ENCODE peak calls at places on chromosomes 12 and 14, in eight cellular contexts. Z, I, L, E, K, V, R and W are unnamed samples.

GRCh38 chr12:53719649-53720048 is 7.6 kb downstream of the CALCOCO1 start:
- DNase-seq in Z (no peak), I (no peak), L (peak; percentile 43), E (no peak), K (no peak), V (peak; percentile 20), R (no peak), W (no peak)

GRCh38 chr12:63450821-63451220 is 217.5 kb downstream of the DPY19L2 start:
- DNase-seq in Z (no peak), I (no peak), L (no peak), E (no peak), K (no peak), V (no peak), R (no peak), W (no peak)

GRCh38 chr14:78758333-78758732 is 588.2 kb downstream of the NRXN3 start:
- DNase-seq in Z (no peak), I (no peak), L (peak; percentile 31), E (no peak), K (no peak), V (peak; percentile 54), R (no peak), W (peak; percentile 79)

GRCh38 chr12:94057262-94058151 is 90.9 kb upstream of the PLXNC1 start:
- DNase-seq in Z (no peak), I (no peak), L (peak; percentile 49), E (no peak), K (no peak), V (no peak), R (no peak), W (no peak)

GRCh38 chr12:12181516-12181915 is 85.3 kb downstream of the LRP6 start:
- DNase-seq in Z (no peak), I (no peak), L (peak; percentile 72), E (no peak), K (no peak), V (peak; percentile 74), R (no peak), W (no peak)

GRCh38 chr14:92254786-92255185 is 68.2 kb upstream of the SLC24A4 start:
- DNase-seq in Z (no peak), I (no peak), L (peak; percentile 52), E (no peak), K (no peak), V (peak; percentile 64), R (no peak), W (no peak)

GRCh38 chr14:61661471-61661988 is 33.8 kb upstream of the HIF1A start:
- DNase-seq in Z (no peak), I (no peak), L (peak; percentile 94), E (no peak), K (no peak), V (peak; percentile 65), R (no peak), W (no peak)

GRCh38 chr12:127570793-127571360 is 696.1 kb upstream of the TMEM132C start:
- DNase-seq in Z (no peak), I (no peak), L (peak; percentile 15), E (no peak), K (no peak), V (peak; percentile 47), R (no peak), W (no peak)

GRCh38 chr12:10242539-10242938 is 29.9 kb downstream of the GABARAPL1 start:
- DNase-seq in Z (no peak), I (no peak), L (no peak), E (no peak), K (no peak), V (no peak), R (no peak), W (no peak)

GRCh38 chr12:106679576-106679975 is 94.9 kb upstream of the RIC8B start:
- DNase-seq in Z (no peak), I (no peak), L (no peak), E (no peak), K (no peak), V (no peak), R (no peak), W (no peak)

GRCh38 chr14:70018713-70019201 is 139.5 kb downstream of the SMOC1 start:
- DNase-seq in Z (no peak), I (no peak), L (peak; percentile 60), E (no peak), K (peak; percentile 35), V (peak; percentile 28), R (no peak), W (no peak)

GRCh38 chr14:60183724-60184596 is 18.8 kb upstream of the DHRS7 start:
- DNase-seq in Z (no peak), I (no peak), L (peak; percentile 89), E (no peak), K (peak; percentile 66), V (peak; percentile 81), R (peak; percentile 75), W (peak; percentile 77)

GRCh38 chr14:64654072-64654899 is 49.9 kb upstream of the PLEKHG3 start:
- DNase-seq in Z (no peak), I (no peak), L (peak; percentile 74), E (no peak), K (no peak), V (peak; percentile 95), R (no peak), W (no peak)

GRCh38 chr14:48936352-48936751 is 649.8 kb downstream of the RPS29 start:
- DNase-seq in Z (no peak), I (no peak), L (no peak), E (no peak), K (no peak), V (peak; percentile 57), R (peak; percentile 3), W (no peak)

GRCh38 chr14:103808403-103809001 is 38.9 kb downstream of the PPP1R13B start:
- DNase-seq in Z (peak; percentile 43), I (peak; percentile 46), L (peak; percentile 80), E (no peak), K (peak; percentile 75), V (peak; percentile 76), R (peak; percentile 65), W (peak; percentile 89)

GRCh38 chr14:102998393-102998792 is 59.0 kb downstream of the CDC42BPB start:
- DNase-seq in Z (no peak), I (no peak), L (no peak), E (no peak), K (no peak), V (peak; percentile 33), R (no peak), W (no peak)

GRCh38 chr12:53057816-53058500 is 8.1 kb downstream of the TNS2 start:
- DNase-seq in Z (no peak), I (no peak), L (no peak), E (no peak), K (no peak), V (no peak), R (no peak), W (no peak)

GRCh38 chr12:112978163-112979081 is at the start of gene OAS2:
- DNase-seq in Z (peak; percentile 65), I (no peak), L (peak; percentile 83), E (no peak), K (peak; percentile 94), V (peak; percentile 76), R (peak; percentile 29), W (no peak)

GRCh38 chr12:102642199-102642598 is 161.8 kb upstream of the IGF1 start:
- DNase-seq in Z (no peak), I (no peak), L (no peak), E (no peak), K (no peak), V (peak; percentile 23), R (no peak), W (no peak)

GRCh38 chr12:117854339-117855012 is 114.3 kb downstream of the KSR2 start:
- DNase-seq in Z (peak; percentile 40), I (no peak), L (peak; percentile 37), E (no peak), K (peak; percentile 60), V (peak; percentile 60), R (no peak), W (peak; percentile 19)

GRCh38 chr14:51460051-51460450 is 191.7 kb upstream of the FRMD6 start:
- DNase-seq in Z (no peak), I (no peak), L (no peak), E (no peak), K (no peak), V (no peak), R (no peak), W (no peak)

GRCh38 chr12:68336754-68337343 is 4.7 kb upstream of the MDM1 start:
- DNase-seq in Z (no peak), I (no peak), L (no peak), E (no peak), K (no peak), V (no peak), R (no peak), W (no peak)

GRCh38 chr14:91891721-91892220 is 24.4 kb upstream of the TC2N start:
- DNase-seq in Z (no peak), I (no peak), L (peak; percentile 70), E (no peak), K (no peak), V (peak; percentile 53), R (no peak), W (no peak)

GRCh38 chr14:99384446-99385417 is 95.9 kb downstream of the SETD3 start:
- DNase-seq in Z (no peak), I (no peak), L (no peak), E (no peak), K (no peak), V (no peak), R (no peak), W (no peak)

GRCh38 chr12:53750812-53751335 is 905 bp downstream of the CISTR start:
- DNase-seq in Z (no peak), I (no peak), L (no peak), E (no peak), K (no peak), V (no peak), R (no peak), W (peak; percentile 73)

GRCh38 chr12:54216580-54217308 is 28.0 kb upstream of the SMUG1 start:
- DNase-seq in Z (peak; percentile 62), I (peak; percentile 62), L (peak; percentile 81), E (no peak), K (peak; percentile 87), V (peak; percentile 80), R (peak; percentile 71), W (peak; percentile 84)

GRCh38 chr12:120438495-120439198 is 734 bp downstream of the COX6A1 start:
- DNase-seq in Z (no peak), I (no peak), L (no peak), E (no peak), K (no peak), V (no peak), R (no peak), W (no peak)

GRCh38 chr12:129750426-129750825 is 153.4 kb downstream of the TMEM132D start:
- DNase-seq in Z (no peak), I (no peak), L (no peak), E (no peak), K (no peak), V (no peak), R (no peak), W (no peak)